ENCODE peak calls at places on chromosomes 7 and 10, in six cellular contexts. One of them, this sample, is unnamed. For H3K27me3, the result is how much of the 10 kb centered on the place peaks cover.

GRCh38 chr7:118467381-118467780 is 242.9 kb downstream of the ANKRD7 start:
- DNase-seq in lung: no peak
- DNase-seq in brain microvascular endothelial cell: no peak
- DNase-seq in upper lobe of right lung: no peak
- DNase-seq in PC-3: no peak
- DNase-seq in gastrocnemius medialis: no peak
- DNase-seq in this sample: no peak

GRCh38 chr10:115948415-115948814 is 324.6 kb downstream of the GFRA1 start:
- DNase-seq in lung: no peak
- DNase-seq in brain microvascular endothelial cell: no peak
- DNase-seq in upper lobe of right lung: no peak
- DNase-seq in PC-3: peak
- DNase-seq in gastrocnemius medialis: no peak
- DNase-seq in this sample: no peak

GRCh38 chr10:100737359-100738054 is 7.9 kb upstream of the PAX2 start:
- DNase-seq in lung: no peak
- DNase-seq in brain microvascular endothelial cell: no peak
- DNase-seq in upper lobe of right lung: peak
- DNase-seq in PC-3: no peak
- DNase-seq in gastrocnemius medialis: no peak
- DNase-seq in this sample: no peak

GRCh38 chr10:72158174-72158573 is 57.6 kb upstream of the ANAPC16 start:
- DNase-seq in lung: no peak
- DNase-seq in brain microvascular endothelial cell: no peak
- DNase-seq in upper lobe of right lung: no peak
- DNase-seq in PC-3: no peak
- DNase-seq in gastrocnemius medialis: no peak
- DNase-seq in this sample: no peak

GRCh38 chr10:29948971-29949370 is 110.4 kb downstream of the JCAD start:
- DNase-seq in lung: no peak
- DNase-seq in brain microvascular endothelial cell: peak
- DNase-seq in upper lobe of right lung: no peak
- DNase-seq in PC-3: peak
- DNase-seq in gastrocnemius medialis: peak
- DNase-seq in this sample: peak

GRCh38 chr7:129498021-129498420 is 4.3 kb upstream of the SMKR1 start:
- DNase-seq in lung: no peak
- DNase-seq in brain microvascular endothelial cell: no peak
- DNase-seq in upper lobe of right lung: no peak
- DNase-seq in PC-3: no peak
- DNase-seq in gastrocnemius medialis: no peak
- DNase-seq in this sample: no peak

GRCh38 chr10:84820121-84820520 is 491.7 kb downstream of the CCSER2 start:
- DNase-seq in lung: no peak
- DNase-seq in brain microvascular endothelial cell: no peak
- DNase-seq in upper lobe of right lung: no peak
- DNase-seq in PC-3: peak
- DNase-seq in gastrocnemius medialis: no peak
- DNase-seq in this sample: peak

GRCh38 chr7:25359471-25360059 is 131.3 kb upstream of the NPVF start:
- DNase-seq in lung: no peak
- DNase-seq in brain microvascular endothelial cell: no peak
- DNase-seq in upper lobe of right lung: no peak
- DNase-seq in PC-3: no peak
- DNase-seq in gastrocnemius medialis: no peak
- DNase-seq in this sample: no peak

GRCh38 chr10:68231916-68232315 is at the start of gene ATOH7:
- DNase-seq in lung: no peak
- DNase-seq in brain microvascular endothelial cell: no peak
- DNase-seq in upper lobe of right lung: no peak
- DNase-seq in PC-3: no peak
- DNase-seq in gastrocnemius medialis: no peak
- DNase-seq in this sample: no peak

GRCh38 chr10:132897516-132898381 is 44.6 kb downstream of the CFAP46 start:
- DNase-seq in lung: no peak
- DNase-seq in brain microvascular endothelial cell: no peak
- DNase-seq in upper lobe of right lung: peak
- DNase-seq in PC-3: no peak
- DNase-seq in gastrocnemius medialis: peak
- DNase-seq in this sample: no peak

GRCh38 chr7:7681191-7681935 is 37.0 kb downstream of the RPA3 start:
- DNase-seq in lung: peak
- DNase-seq in brain microvascular endothelial cell: peak
- DNase-seq in upper lobe of right lung: no peak
- DNase-seq in PC-3: peak
- DNase-seq in gastrocnemius medialis: peak
- DNase-seq in this sample: peak
- H3K4me3 ChIP-seq in lung: no peak
- H3K4me3 ChIP-seq in brain microvascular endothelial cell: no peak
- H3K4me3 ChIP-seq in upper lobe of right lung: no peak
- H3K4me3 ChIP-seq in PC-3: peak
- H3K4me3 ChIP-seq in gastrocnemius medialis: peak
- H3K4me3 ChIP-seq in this sample: no peak

GRCh38 chr10:96276831-96277230 is 5.5 kb upstream of the BLNK start:
- DNase-seq in lung: no peak
- DNase-seq in brain microvascular endothelial cell: no peak
- DNase-seq in upper lobe of right lung: no peak
- DNase-seq in PC-3: peak
- DNase-seq in gastrocnemius medialis: no peak
- DNase-seq in this sample: peak
- H3K27me3 ChIP-seq in lung: under half
- H3K27me3 ChIP-seq in brain microvascular endothelial cell: under half
- H3K27me3 ChIP-seq in upper lobe of right lung: under half
- H3K27me3 ChIP-seq in PC-3: under half
- H3K27me3 ChIP-seq in gastrocnemius medialis: under half
- H3K27me3 ChIP-seq in this sample: under half

GRCh38 chr7:106978425-106979386 is 65.8 kb upstream of the PRKAR2B start:
- DNase-seq in lung: no peak
- DNase-seq in brain microvascular endothelial cell: no peak
- DNase-seq in upper lobe of right lung: no peak
- DNase-seq in PC-3: no peak
- DNase-seq in gastrocnemius medialis: no peak
- DNase-seq in this sample: no peak
- TF ChIP-seq CTCF in lung: no peak
- TF ChIP-seq CTCF in brain microvascular endothelial cell: peak
- TF ChIP-seq CTCF in upper lobe of right lung: no peak
- TF ChIP-seq CTCF in PC-3: no peak
- TF ChIP-seq CTCF in gastrocnemius medialis: no peak
- TF ChIP-seq CTCF in this sample: no peak

GRCh38 chr7:99554929-99555328 is 3.0 kb upstream of the FAM200A start:
- DNase-seq in lung: no peak
- DNase-seq in brain microvascular endothelial cell: no peak
- DNase-seq in upper lobe of right lung: no peak
- DNase-seq in PC-3: no peak
- DNase-seq in gastrocnemius medialis: no peak
- DNase-seq in this sample: no peak

GRCh38 chr7:99559276-99559915 is 954 bp downstream of the ZNF655 start:
- DNase-seq in lung: no peak
- DNase-seq in brain microvascular endothelial cell: no peak
- DNase-seq in upper lobe of right lung: no peak
- DNase-seq in PC-3: no peak
- DNase-seq in gastrocnemius medialis: no peak
- DNase-seq in this sample: no peak

GRCh38 chr7:99557940-99558305 is 519 bp upstream of the ZNF655 start:
- DNase-seq in lung: no peak
- DNase-seq in brain microvascular endothelial cell: no peak
- DNase-seq in upper lobe of right lung: no peak
- DNase-seq in PC-3: no peak
- DNase-seq in gastrocnemius medialis: no peak
- DNase-seq in this sample: no peak

GRCh38 chr7:99558306-99559275 is at the start of gene ZNF655:
- DNase-seq in lung: peak
- DNase-seq in brain microvascular endothelial cell: peak
- DNase-seq in upper lobe of right lung: peak
- DNase-seq in PC-3: no peak
- DNase-seq in gastrocnemius medialis: peak
- DNase-seq in this sample: peak

DNA sequence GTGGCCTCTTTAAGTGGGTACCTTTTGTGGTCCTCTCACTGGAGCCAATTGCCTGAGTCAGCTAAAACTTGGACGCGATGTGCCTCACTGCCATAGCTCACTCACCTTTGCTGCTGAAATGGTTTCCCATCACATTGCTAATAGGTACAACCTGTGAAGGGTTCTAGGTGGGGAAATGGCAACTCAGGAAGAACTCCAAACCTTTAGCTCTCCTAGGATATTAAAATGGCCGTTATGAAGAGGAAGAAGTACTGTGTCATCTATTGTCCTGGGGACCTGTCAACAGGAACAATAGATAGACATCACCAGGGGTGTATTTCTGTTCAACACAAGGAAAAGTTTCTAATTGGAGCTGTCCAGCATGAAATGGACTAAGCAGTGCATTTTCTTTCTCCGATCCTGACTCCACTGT is 1.2 kb upstream of the ZNF655 start:
- DNase-seq in lung: no peak
- DNase-seq in brain microvascular endothelial cell: no peak
- DNase-seq in upper lobe of right lung: no peak
- DNase-seq in PC-3: no peak
- DNase-seq in gastrocnemius medialis: no peak
- DNase-seq in this sample: no peak
- H3K4me3 ChIP-seq in lung: no peak
- H3K4me3 ChIP-seq in brain microvascular endothelial cell: peak
- H3K4me3 ChIP-seq in upper lobe of right lung: peak
- H3K4me3 ChIP-seq in PC-3: no peak
- H3K4me3 ChIP-seq in gastrocnemius medialis: peak
- H3K4me3 ChIP-seq in this sample: peak

GRCh38 chr7:155467846-155468821 is 10.2 kb downstream of the EN2 start:
- DNase-seq in lung: no peak
- DNase-seq in brain microvascular endothelial cell: no peak
- DNase-seq in upper lobe of right lung: no peak
- DNase-seq in PC-3: no peak
- DNase-seq in gastrocnemius medialis: no peak
- DNase-seq in this sample: no peak

GRCh38 chr7:155464948-155465739 is 7.2 kb downstream of the EN2 start:
- DNase-seq in lung: no peak
- DNase-seq in brain microvascular endothelial cell: no peak
- DNase-seq in upper lobe of right lung: no peak
- DNase-seq in PC-3: no peak
- DNase-seq in gastrocnemius medialis: no peak
- DNase-seq in this sample: no peak

GRCh38 chr7:155465761-155466141 is 7.8 kb downstream of the EN2 start:
- DNase-seq in lung: no peak
- DNase-seq in brain microvascular endothelial cell: no peak
- DNase-seq in upper lobe of right lung: no peak
- DNase-seq in PC-3: no peak
- DNase-seq in gastrocnemius medialis: no peak
- DNase-seq in this sample: no peak

GRCh38 chr7:155466142-155466813 is 8.3 kb downstream of the EN2 start:
- DNase-seq in lung: no peak
- DNase-seq in brain microvascular endothelial cell: no peak
- DNase-seq in upper lobe of right lung: no peak
- DNase-seq in PC-3: no peak
- DNase-seq in gastrocnemius medialis: no peak
- DNase-seq in this sample: no peak

DNA sequence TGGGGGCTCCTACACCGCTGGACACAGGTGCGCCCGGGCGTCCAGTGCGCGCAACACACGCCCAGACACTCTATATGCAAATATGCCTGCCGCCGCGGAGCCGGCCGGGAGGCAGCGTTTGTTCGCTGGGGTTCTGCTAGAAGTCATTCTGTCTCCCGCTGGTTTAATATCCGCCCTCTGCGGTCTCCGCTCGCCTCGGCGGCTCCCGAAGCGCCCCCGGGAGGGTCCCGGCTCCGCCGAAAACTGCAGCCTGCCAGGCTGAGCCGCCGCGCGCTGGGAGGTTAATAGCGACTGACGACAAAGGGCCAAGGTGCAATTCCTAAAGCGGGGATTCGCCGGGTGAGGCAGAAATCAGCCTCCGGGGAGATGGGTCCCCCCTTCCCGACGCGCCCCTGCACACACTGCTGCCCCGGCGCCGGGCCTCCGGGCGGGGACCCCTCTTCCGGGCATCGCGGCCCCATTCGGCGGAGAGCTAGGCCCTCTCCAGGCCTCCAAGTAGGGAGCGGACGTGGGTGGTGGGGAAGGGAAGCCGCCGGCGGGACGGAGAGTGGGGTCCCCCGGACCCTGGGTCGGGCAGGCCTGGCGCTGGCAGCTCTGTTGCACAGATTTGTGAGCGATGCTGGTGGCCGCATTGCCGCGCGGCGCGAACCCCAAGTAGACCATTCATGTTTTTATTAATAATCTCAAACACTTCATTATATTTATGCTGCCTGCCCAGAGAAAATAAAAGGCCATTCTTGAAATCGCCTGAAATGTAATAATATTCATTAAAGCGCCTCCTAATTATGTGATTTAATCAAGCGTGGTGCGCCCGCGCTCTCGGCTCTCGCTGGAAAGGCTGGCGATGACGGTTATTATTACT is 9.1 kb downstream of the EN2 start:
- DNase-seq in lung: no peak
- DNase-seq in brain microvascular endothelial cell: no peak
- DNase-seq in upper lobe of right lung: no peak
- DNase-seq in PC-3: no peak
- DNase-seq in gastrocnemius medialis: no peak
- DNase-seq in this sample: no peak
- H3K27me3 ChIP-seq in lung: under half
- H3K27me3 ChIP-seq in brain microvascular endothelial cell: half or more
- H3K27me3 ChIP-seq in upper lobe of right lung: half or more
- H3K27me3 ChIP-seq in PC-3: under half
- H3K27me3 ChIP-seq in gastrocnemius medialis: half or more
- H3K27me3 ChIP-seq in this sample: half or more

GRCh38 chr10:110305767-110306451 is 1.2 kb upstream of the SMNDC1 start:
- DNase-seq in lung: no peak
- DNase-seq in brain microvascular endothelial cell: peak
- DNase-seq in upper lobe of right lung: no peak
- DNase-seq in PC-3: peak
- DNase-seq in gastrocnemius medialis: peak
- DNase-seq in this sample: peak
- TF ChIP-seq CTCF in lung: peak
- TF ChIP-seq CTCF in brain microvascular endothelial cell: peak
- TF ChIP-seq CTCF in upper lobe of right lung: peak
- TF ChIP-seq CTCF in PC-3: peak
- TF ChIP-seq CTCF in gastrocnemius medialis: peak
- TF ChIP-seq CTCF in this sample: peak

This sample was measured in bronchial epithelial cell.